ENCODE peak calls at places on chromosomes 7 and 10, in ten cellular contexts. One of them, this sample, is unnamed.

GRCh38 chr10:131733596-131733995 is 167.2 kb upstream of the PPP2R2D start:
- DNase-seq in sigmoid colon: no peak
- DNase-seq in cardiac fibroblast: no peak
- DNase-seq in cardiac muscle cell: no peak
- DNase-seq in body of pancreas: no peak
- DNase-seq in GM12878: no peak
- DNase-seq in A549: no peak
- DNase-seq in HCT116: no peak
- DNase-seq in PC-3: no peak
- DNase-seq in fibroblast of lung: no peak
- DNase-seq in this sample: no peak

GRCh38 chr10:7797582-7797981 is 9.6 kb downstream of the ATP5F1C start:
- DNase-seq in PC-3: peak
- DNase-seq in GM12878: no peak
- DNase-seq in HCT116: peak
- DNase-seq in sigmoid colon: no peak
- DNase-seq in body of pancreas: no peak
- DNase-seq in fibroblast of lung: peak
- DNase-seq in A549: peak
- DNase-seq in cardiac fibroblast: peak
- DNase-seq in cardiac muscle cell: no peak
- DNase-seq in this sample: peak

GRCh38 chr10:15472431-15473400 is 101.6 kb upstream of the FAM171A1 start:
- DNase-seq in cardiac fibroblast: peak
- DNase-seq in cardiac muscle cell: no peak
- DNase-seq in PC-3: peak
- DNase-seq in body of pancreas: no peak
- DNase-seq in fibroblast of lung: peak
- DNase-seq in GM12878: no peak
- DNase-seq in A549: no peak
- DNase-seq in HCT116: no peak
- DNase-seq in sigmoid colon: no peak
- DNase-seq in this sample: peak

GRCh38 chr7:73727963-73728362 is 8.5 kb upstream of the STX1A start:
- DNase-seq in GM12878: no peak
- DNase-seq in HCT116: no peak
- DNase-seq in sigmoid colon: no peak
- DNase-seq in cardiac muscle cell: no peak
- DNase-seq in A549: no peak
- DNase-seq in PC-3: no peak
- DNase-seq in body of pancreas: no peak
- DNase-seq in fibroblast of lung: no peak
- DNase-seq in cardiac fibroblast: no peak
- DNase-seq in this sample: no peak

GRCh38 chr10:97422921-97423420 is 3.0 kb upstream of the PGAM1 start:
- DNase-seq in cardiac fibroblast: peak
- DNase-seq in GM12878: no peak
- DNase-seq in PC-3: peak
- DNase-seq in sigmoid colon: no peak
- DNase-seq in A549: no peak
- DNase-seq in cardiac muscle cell: no peak
- DNase-seq in body of pancreas: no peak
- DNase-seq in HCT116: no peak
- DNase-seq in fibroblast of lung: peak
- DNase-seq in this sample: peak

GRCh38 chr10:19920075-19920726 is 104.0 kb downstream of the PLXDC2 start:
- DNase-seq in body of pancreas: no peak
- DNase-seq in HCT116: no peak
- DNase-seq in sigmoid colon: no peak
- DNase-seq in cardiac muscle cell: no peak
- DNase-seq in PC-3: no peak
- DNase-seq in cardiac fibroblast: no peak
- DNase-seq in GM12878: no peak
- DNase-seq in A549: no peak
- DNase-seq in fibroblast of lung: no peak
- DNase-seq in this sample: no peak

GRCh38 chr10:47022311-47023131 is 111.3 kb downstream of the PTPN20 start:
- DNase-seq in cardiac muscle cell: no peak
- DNase-seq in HCT116: no peak
- DNase-seq in GM12878: no peak
- DNase-seq in PC-3: no peak
- DNase-seq in sigmoid colon: peak
- DNase-seq in fibroblast of lung: peak
- DNase-seq in body of pancreas: no peak
- DNase-seq in cardiac fibroblast: no peak
- DNase-seq in A549: no peak
- DNase-seq in this sample: no peak

GRCh38 chr7:32879460-32879859 is 12.1 kb downstream of the KBTBD2 start:
- DNase-seq in sigmoid colon: no peak
- DNase-seq in PC-3: no peak
- DNase-seq in cardiac fibroblast: peak
- DNase-seq in body of pancreas: no peak
- DNase-seq in HCT116: no peak
- DNase-seq in GM12878: no peak
- DNase-seq in cardiac muscle cell: peak
- DNase-seq in fibroblast of lung: no peak
- DNase-seq in A549: no peak
- DNase-seq in this sample: peak

GRCh38 chr10:93165367-93165766 is 91.7 kb downstream of the CYP26A1 start:
- DNase-seq in sigmoid colon: no peak
- DNase-seq in PC-3: peak
- DNase-seq in HCT116: no peak
- DNase-seq in A549: no peak
- DNase-seq in cardiac muscle cell: no peak
- DNase-seq in fibroblast of lung: no peak
- DNase-seq in body of pancreas: no peak
- DNase-seq in GM12878: no peak
- DNase-seq in cardiac fibroblast: no peak
- DNase-seq in this sample: no peak

GRCh38 chr7:121109145-121109544 is 120.6 kb downstream of the CPED1 start:
- DNase-seq in sigmoid colon: no peak
- DNase-seq in HCT116: no peak
- DNase-seq in cardiac muscle cell: no peak
- DNase-seq in fibroblast of lung: no peak
- DNase-seq in cardiac fibroblast: peak
- DNase-seq in A549: no peak
- DNase-seq in body of pancreas: no peak
- DNase-seq in GM12878: no peak
- DNase-seq in PC-3: no peak
- DNase-seq in this sample: no peak

GRCh38 chr10:80159166-80159888 is 26.8 kb downstream of the PLAC9 start:
- DNase-seq in sigmoid colon: peak
- DNase-seq in PC-3: peak
- DNase-seq in A549: no peak
- DNase-seq in GM12878: no peak
- DNase-seq in HCT116: no peak
- DNase-seq in body of pancreas: no peak
- DNase-seq in cardiac muscle cell: no peak
- DNase-seq in fibroblast of lung: no peak
- DNase-seq in cardiac fibroblast: no peak
- DNase-seq in this sample: no peak

GRCh38 chr10:15433850-15434537 is 62.9 kb upstream of the FAM171A1 start:
- DNase-seq in cardiac fibroblast: peak
- DNase-seq in GM12878: no peak
- DNase-seq in PC-3: peak
- DNase-seq in body of pancreas: peak
- DNase-seq in HCT116: peak
- DNase-seq in cardiac muscle cell: peak
- DNase-seq in A549: peak
- DNase-seq in sigmoid colon: no peak
- DNase-seq in fibroblast of lung: peak
- DNase-seq in this sample: peak

DNA sequence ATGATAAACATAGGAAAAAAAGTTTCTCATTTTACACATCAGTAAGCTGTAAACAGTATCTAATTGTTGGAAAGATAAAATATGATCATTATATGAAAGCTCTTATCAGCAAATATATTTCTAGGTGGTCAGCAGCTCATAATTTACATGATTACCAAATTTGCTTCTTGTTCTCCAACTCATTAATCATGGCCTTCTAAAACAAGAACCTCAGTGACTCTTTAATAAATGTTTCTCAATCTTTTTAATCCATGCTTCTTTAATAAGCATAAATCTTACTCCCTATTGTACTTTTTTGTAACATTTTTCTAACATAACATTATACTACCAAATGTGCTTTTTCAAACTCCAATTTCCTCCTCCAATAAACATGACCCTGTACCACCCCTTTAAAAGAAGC is 5.9 kb downstream of the ITGB1 start:
- DNase-seq in fibroblast of lung: no peak
- DNase-seq in cardiac muscle cell: no peak
- DNase-seq in PC-3: no peak
- DNase-seq in sigmoid colon: no peak
- DNase-seq in body of pancreas: no peak
- DNase-seq in cardiac fibroblast: peak
- DNase-seq in A549: no peak
- DNase-seq in GM12878: no peak
- DNase-seq in HCT116: no peak
- DNase-seq in this sample: no peak
- H3K4me3 ChIP-seq in fibroblast of lung: no peak
- H3K4me3 ChIP-seq in cardiac muscle cell: no peak
- H3K4me3 ChIP-seq in PC-3: peak
- H3K4me3 ChIP-seq in sigmoid colon: no peak
- H3K4me3 ChIP-seq in body of pancreas: no peak
- H3K4me3 ChIP-seq in cardiac fibroblast: no peak
- H3K4me3 ChIP-seq in A549: peak
- H3K4me3 ChIP-seq in GM12878: no peak
- H3K4me3 ChIP-seq in HCT116: no peak
- H3K4me3 ChIP-seq in this sample: no peak

GRCh38 chr7:152341039-152341913 is 94.5 kb downstream of the KMT2C start:
- DNase-seq in fibroblast of lung: peak
- DNase-seq in GM12878: peak
- DNase-seq in sigmoid colon: no peak
- DNase-seq in cardiac muscle cell: peak
- DNase-seq in PC-3: peak
- DNase-seq in HCT116: peak
- DNase-seq in body of pancreas: peak
- DNase-seq in cardiac fibroblast: peak
- DNase-seq in A549: peak
- DNase-seq in this sample: peak
- TF ChIP-seq CTCF in fibroblast of lung: peak
- TF ChIP-seq CTCF in GM12878: peak
- TF ChIP-seq CTCF in sigmoid colon: peak
- TF ChIP-seq CTCF in cardiac muscle cell: peak
- TF ChIP-seq CTCF in PC-3: peak
- TF ChIP-seq CTCF in HCT116: peak
- TF ChIP-seq CTCF in body of pancreas: peak
- TF ChIP-seq CTCF in cardiac fibroblast: peak
- TF ChIP-seq CTCF in A549: peak
- TF ChIP-seq CTCF in this sample: peak

DNA sequence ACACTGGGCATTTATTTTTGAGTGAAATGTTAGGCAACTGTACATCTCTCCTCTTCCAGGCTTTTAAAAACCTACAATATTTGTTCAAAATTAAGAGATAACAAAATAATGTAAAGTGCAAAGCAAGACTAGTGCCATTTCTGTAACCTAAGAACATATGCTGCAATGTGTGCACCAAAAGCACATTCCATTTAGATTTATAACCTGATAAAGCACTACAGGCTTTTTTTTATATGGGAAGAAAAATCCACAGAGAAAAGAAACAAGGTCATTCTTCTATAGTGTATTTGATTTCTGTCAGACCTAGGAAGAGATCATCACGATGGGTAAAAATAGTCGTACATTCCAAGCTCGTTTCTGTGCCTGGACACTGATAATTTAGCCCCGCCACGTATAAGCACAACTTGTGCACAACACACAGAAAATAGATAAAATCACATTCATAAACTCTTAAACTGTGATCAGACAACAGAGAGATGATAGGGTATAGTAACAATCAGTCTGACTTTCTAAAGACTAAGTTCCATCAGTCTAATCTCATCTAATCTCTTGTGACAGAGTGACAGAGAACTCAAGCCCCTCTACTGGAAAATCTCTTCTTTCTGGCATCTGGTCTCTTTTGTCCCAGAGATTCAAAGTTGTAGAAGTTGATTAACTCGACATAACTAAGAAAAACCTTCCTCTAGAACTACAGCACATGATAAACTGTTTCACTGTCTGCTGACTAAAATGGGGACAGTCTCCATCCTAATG is 6.7 kb downstream of the LAMB1 start:
- DNase-seq in body of pancreas: no peak
- DNase-seq in sigmoid colon: no peak
- DNase-seq in GM12878: no peak
- DNase-seq in PC-3: peak
- DNase-seq in cardiac fibroblast: no peak
- DNase-seq in A549: no peak
- DNase-seq in HCT116: no peak
- DNase-seq in fibroblast of lung: peak
- DNase-seq in cardiac muscle cell: no peak
- DNase-seq in this sample: peak
- H3K4me3 ChIP-seq in body of pancreas: no peak
- H3K4me3 ChIP-seq in sigmoid colon: no peak
- H3K4me3 ChIP-seq in GM12878: no peak
- H3K4me3 ChIP-seq in PC-3: peak
- H3K4me3 ChIP-seq in cardiac fibroblast: no peak
- H3K4me3 ChIP-seq in A549: peak
- H3K4me3 ChIP-seq in HCT116: no peak
- H3K4me3 ChIP-seq in fibroblast of lung: no peak
- H3K4me3 ChIP-seq in cardiac muscle cell: no peak
- H3K4me3 ChIP-seq in this sample: no peak

GRCh38 chr10:125093199-125093841 is 67.0 kb downstream of the CTBP2 start:
- DNase-seq in sigmoid colon: peak
- DNase-seq in cardiac fibroblast: peak
- DNase-seq in cardiac muscle cell: peak
- DNase-seq in HCT116: no peak
- DNase-seq in GM12878: no peak
- DNase-seq in PC-3: no peak
- DNase-seq in body of pancreas: peak
- DNase-seq in A549: no peak
- DNase-seq in fibroblast of lung: peak
- DNase-seq in this sample: peak

GRCh38 chr10:125092564-125093031 is 67.8 kb downstream of the CTBP2 start:
- DNase-seq in GM12878: no peak
- DNase-seq in cardiac muscle cell: no peak
- DNase-seq in cardiac fibroblast: no peak
- DNase-seq in HCT116: no peak
- DNase-seq in body of pancreas: peak
- DNase-seq in fibroblast of lung: no peak
- DNase-seq in A549: no peak
- DNase-seq in sigmoid colon: peak
- DNase-seq in PC-3: no peak
- DNase-seq in this sample: no peak

GRCh38 chr10:125094111-125094705 is 66.2 kb downstream of the CTBP2 start:
- DNase-seq in A549: no peak
- DNase-seq in fibroblast of lung: no peak
- DNase-seq in PC-3: no peak
- DNase-seq in GM12878: no peak
- DNase-seq in cardiac fibroblast: no peak
- DNase-seq in sigmoid colon: peak
- DNase-seq in cardiac muscle cell: no peak
- DNase-seq in HCT116: no peak
- DNase-seq in body of pancreas: peak
- DNase-seq in this sample: no peak

GRCh38 chr10:125089486-125089885 is 70.9 kb downstream of the CTBP2 start:
- DNase-seq in GM12878: no peak
- DNase-seq in A549: no peak
- DNase-seq in PC-3: no peak
- DNase-seq in sigmoid colon: peak
- DNase-seq in body of pancreas: peak
- DNase-seq in HCT116: no peak
- DNase-seq in cardiac fibroblast: no peak
- DNase-seq in cardiac muscle cell: no peak
- DNase-seq in fibroblast of lung: no peak
- DNase-seq in this sample: peak

GRCh38 chr10:125091891-125092290 is 68.5 kb downstream of the CTBP2 start:
- DNase-seq in HCT116: no peak
- DNase-seq in body of pancreas: no peak
- DNase-seq in cardiac muscle cell: no peak
- DNase-seq in cardiac fibroblast: no peak
- DNase-seq in A549: no peak
- DNase-seq in GM12878: no peak
- DNase-seq in fibroblast of lung: peak
- DNase-seq in sigmoid colon: no peak
- DNase-seq in PC-3: no peak
- DNase-seq in this sample: peak
- TF ChIP-seq CTCF in HCT116: no peak
- TF ChIP-seq CTCF in body of pancreas: no peak
- TF ChIP-seq CTCF in cardiac muscle cell: no peak
- TF ChIP-seq CTCF in cardiac fibroblast: no peak
- TF ChIP-seq CTCF in A549: no peak
- TF ChIP-seq CTCF in GM12878: no peak
- TF ChIP-seq CTCF in fibroblast of lung: no peak
- TF ChIP-seq CTCF in sigmoid colon: no peak
- TF ChIP-seq CTCF in PC-3: no peak
- TF ChIP-seq CTCF in this sample: no peak